ENCODE peak calls at places on chromosomes 16 and 17, in ten cellular contexts. N is NB4; H is heart right ventricle; P is naive thymus-derived CD4-positive, alpha-beta T cell; W is foreskin fibroblast; Y is cardiac fibroblast; I is CD8-positive, alpha-beta memory T cell; C is AG10803; J is mucosa of descending colon; Z is adrenal gland. M is an unnamed sample.

GRCh38 chr17:49514374-49514738 is 19.3 kb downstream of the NGFR start:
- DNase-seq in W (no peak), C (no peak), J (no peak), Z (no peak), I (no peak), H (no peak), P (no peak), Y (peak), N (peak), M (no peak)

GRCh38 chr16:58651965-58652348 is 22.3 kb upstream of the CNOT1 start:
- DNase-seq in N (no peak), C (peak), P (no peak), Z (no peak), I (no peak), J (no peak), W (peak), H (no peak), Y (no peak), M (no peak)

GRCh38 chr16:56341656-56342397 is 83.5 kb downstream of the AMFR start:
- DNase-seq in I (no peak), P (no peak), H (no peak), W (no peak), J (no peak), N (no peak), Z (no peak), Y (no peak), C (no peak), M (no peak)

GRCh38 chr17:8376302-8377067 is at the start of gene KRABD2:
- DNase-seq in W (peak), I (peak), P (peak), Z (peak), C (peak), J (peak), N (peak), Y (peak), H (peak), M (peak)

GRCh38 chr17:69462882-69463281 is 48.4 kb downstream of the MAP2K6 start:
- DNase-seq in C (no peak), Z (no peak), W (no peak), H (no peak), Y (no peak), I (no peak), P (no peak), J (no peak), N (no peak), M (no peak)

GRCh38 chr16:4067262-4068001 is 48.8 kb downstream of the ADCY9 start:
- DNase-seq in H (no peak), J (no peak), P (no peak), C (peak), Z (no peak), W (peak), N (peak), Y (no peak), I (no peak), M (no peak)

GRCh38 chr17:61458491-61459433 is 6.5 kb downstream of the TBX4 start:
- DNase-seq in W (peak), N (no peak), H (no peak), Z (no peak), I (no peak), Y (no peak), P (peak), J (no peak), C (no peak), M (no peak)

GRCh38 chr17:40021471-40021961 is 6.3 kb downstream of the CSF3 start:
- DNase-seq in Y (peak), C (peak), Z (peak), H (no peak), W (peak), N (no peak), I (no peak), P (no peak), J (peak), M (no peak)

GRCh38 chr16:56262148-56262878 is 71.0 kb downstream of the GNAO1 start:
- DNase-seq in H (no peak), P (peak), I (peak), C (no peak), Z (no peak), W (no peak), J (no peak), Y (no peak), N (peak), M (no peak)

GRCh38 chr17:47948706-47949196 is 7.4 kb downstream of the PNPO start:
- DNase-seq in Y (no peak), I (no peak), Z (peak), P (no peak), H (no peak), W (peak), C (no peak), J (peak), N (no peak), M (no peak)

GRCh38 chr16:20175358-20175757 is 101.7 kb upstream of the GPR139 start:
- DNase-seq in Y (no peak), J (no peak), Z (no peak), H (no peak), I (no peak), N (no peak), P (no peak), C (no peak), W (no peak), M (peak)

GRCh38 chr17:42120161-42121065 is 754 bp downstream of the KAT2A start:
- DNase-seq in N (peak), Y (no peak), I (no peak), H (no peak), Z (no peak), P (no peak), J (peak), W (peak), C (no peak), M (no peak)

GRCh38 chr16:57976331-57976796 is 5.4 kb upstream of the CNGB1 start:
- DNase-seq in Y (peak), H (no peak), P (no peak), N (no peak), J (no peak), Z (no peak), I (no peak), C (peak), W (no peak), M (no peak)

GRCh38 chr16:50697881-50698767 is 4.7 kb downstream of the NOD2 start:
- DNase-seq in Z (peak), H (peak), P (peak), W (peak), N (peak), C (peak), J (peak), I (no peak), Y (peak), M (no peak)

GRCh38 chr16:50696126-50696525 is 2.7 kb downstream of the NOD2 start:
- DNase-seq in N (no peak), W (no peak), H (no peak), Y (no peak), J (no peak), P (no peak), Z (no peak), C (no peak), I (no peak), M (no peak)

GRCh38 chr16:50696575-50697420 is 3.4 kb downstream of the NOD2 start:
- DNase-seq in N (peak), Z (peak), J (peak), W (peak), P (no peak), C (peak), H (peak), I (no peak), Y (peak), M (peak)

GRCh38 chr16:50695017-50696000 is 1.9 kb downstream of the NOD2 start:
- DNase-seq in Z (peak), W (no peak), H (no peak), C (no peak), Y (no peak), N (peak), J (no peak), P (no peak), I (no peak), M (no peak)

GRCh38 chr16:50697421-50697715 is 4.0 kb downstream of the NOD2 start:
- DNase-seq in Y (no peak), C (no peak), P (no peak), I (no peak), W (no peak), H (no peak), N (no peak), Z (no peak), J (no peak), M (no peak)
- H3K4me3 ChIP-seq in Y (no peak), C (no peak), P (peak), I (peak), W (peak), H (no peak), N (no peak), Z (no peak), J (no peak), M (peak)

GRCh38 chr16:28563218-28563617 is 9.5 kb downstream of the SGF29 start:
- DNase-seq in C (no peak), P (no peak), Y (no peak), Z (no peak), J (no peak), N (no peak), H (no peak), W (no peak), I (no peak), M (no peak)

GRCh38 chr16:28562199-28562598 is 8.5 kb downstream of the SGF29 start:
- DNase-seq in C (no peak), W (no peak), H (no peak), Z (no peak), I (no peak), J (no peak), Y (no peak), N (no peak), P (no peak), M (no peak)

GRCh38 chr16:28567292-28567691 is 13.6 kb downstream of the SGF29 start:
- DNase-seq in J (no peak), Y (no peak), I (no peak), H (no peak), P (no peak), W (no peak), C (no peak), Z (no peak), N (no peak), M (no peak)

GRCh38 chr16:28556914-28557320 is 3.2 kb downstream of the SGF29 start:
- DNase-seq in P (no peak), N (peak), Z (no peak), J (no peak), W (no peak), I (no peak), Y (no peak), C (no peak), H (no peak), M (no peak)

DNA sequence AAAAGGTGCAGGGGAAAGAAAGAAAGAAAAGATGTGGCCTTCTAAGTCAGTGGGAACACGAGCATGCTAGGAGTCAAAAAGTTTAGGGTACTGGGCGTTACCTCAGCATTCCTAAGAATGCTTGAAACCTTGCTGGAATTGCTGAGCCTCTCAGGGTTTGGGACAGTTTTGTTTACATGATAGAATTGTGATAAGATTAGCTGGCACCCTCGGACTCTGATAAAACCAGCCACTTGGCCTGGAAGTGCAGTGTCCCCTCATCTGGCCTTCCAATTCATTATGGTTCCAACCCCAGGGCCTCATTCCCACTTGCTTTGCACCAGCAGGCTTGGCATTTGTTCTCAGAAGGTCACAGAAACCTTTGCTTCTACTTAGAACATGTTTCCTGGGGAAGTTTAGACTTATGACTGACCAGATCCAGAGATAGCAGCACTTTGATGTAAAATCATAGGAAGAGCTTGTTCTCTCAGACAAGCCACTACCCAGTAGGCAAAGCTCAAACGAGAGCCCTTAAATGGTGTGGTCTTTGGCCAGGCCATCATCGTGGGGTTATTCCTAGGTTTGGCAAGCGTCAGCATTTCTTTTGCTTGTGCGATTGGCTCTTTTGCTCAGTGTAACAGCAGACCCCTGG is 8.0 kb downstream of the SGF29 start:
- DNase-seq in I (no peak), J (no peak), Y (no peak), Z (peak), W (no peak), H (no peak), P (no peak), N (no peak), C (no peak), M (no peak)
- H3K4me3 ChIP-seq in I (no peak), J (no peak), Y (no peak), Z (no peak), W (no peak), H (no peak), P (no peak), N (no peak), C (no peak), M (no peak)

GRCh38 chr16:726188-726437 is 130 bp downstream of the CCDC78 start:
- DNase-seq in J (peak), Z (no peak), W (no peak), C (no peak), P (no peak), N (peak), H (no peak), I (no peak), Y (no peak), M (no peak)

GRCh38 chr16:726438-727290 is at the start of the genes CCDC78 and HAGHL:
- DNase-seq in P (peak), Y (peak), Z (peak), C (peak), N (peak), J (peak), H (peak), W (peak), I (peak), M (no peak)

GRCh38 chr16:725041-725376 is 1.2 kb downstream of the CCDC78 start:
- DNase-seq in H (no peak), Y (no peak), P (no peak), N (no peak), J (no peak), Z (no peak), I (no peak), C (no peak), W (no peak), M (no peak)

GRCh38 chr16:724188-725040 is 1.8 kb downstream of the CCDC78 start:
- DNase-seq in C (no peak), W (no peak), I (no peak), Y (no peak), N (no peak), P (no peak), J (no peak), Z (no peak), H (no peak), M (no peak)

GRCh38 chr16:725463-726187 is 618 bp downstream of the CCDC78 start:
- DNase-seq in J (no peak), Y (no peak), H (no peak), P (no peak), W (no peak), I (no peak), Z (no peak), N (no peak), C (no peak), M (no peak)
- H3K4me3 ChIP-seq in J (no peak), Y (no peak), H (no peak), P (no peak), W (no peak), I (no peak), Z (no peak), N (no peak), C (no peak), M (no peak)

DNA sequence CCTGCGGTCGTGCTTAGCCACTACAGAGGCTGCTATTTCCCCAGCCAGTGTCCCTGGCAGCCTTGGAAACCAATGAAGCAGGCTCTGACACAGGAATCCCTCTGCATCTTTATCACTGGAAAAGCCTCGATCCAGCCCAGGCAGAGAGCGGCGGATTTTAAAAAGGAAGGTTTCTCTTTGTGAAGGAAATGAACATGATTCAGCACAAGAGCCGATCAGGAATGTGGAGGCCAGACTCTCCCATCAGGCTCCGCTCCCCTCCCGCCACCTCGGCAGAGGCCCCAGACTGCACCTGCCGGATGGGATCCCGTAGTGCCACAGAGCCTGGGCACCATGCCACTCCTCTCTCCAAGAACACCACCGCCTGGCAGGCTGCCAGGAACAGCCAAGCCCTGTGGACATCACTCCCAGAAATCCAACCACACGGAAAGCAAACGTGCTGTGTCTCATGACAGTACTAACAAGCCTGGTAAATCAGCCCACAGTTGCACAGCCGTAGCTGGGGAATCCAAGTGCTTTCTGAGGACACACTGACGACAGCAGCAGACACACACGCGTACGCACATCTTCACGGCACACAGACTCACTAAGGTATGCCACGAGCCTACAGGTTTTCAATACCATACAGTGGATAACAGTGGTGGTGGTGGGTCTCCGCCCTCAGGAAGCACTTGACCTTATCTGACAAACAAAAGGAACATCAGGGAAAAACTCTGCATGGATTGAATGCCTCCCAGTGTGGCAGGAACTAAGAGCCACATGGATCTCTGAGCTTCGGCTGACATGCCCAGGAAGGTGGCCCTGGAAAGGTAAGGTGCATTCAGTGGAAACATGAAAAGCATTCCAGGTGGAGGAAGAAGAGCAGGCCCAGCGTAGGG is 5.4 kb downstream of the LRRC75A start:
- DNase-seq in I (no peak), C (peak), Y (peak), P (no peak), W (peak), H (peak), Z (peak), J (peak), N (no peak), M (no peak)
- H3K4me3 ChIP-seq in I (no peak), C (peak), Y (no peak), P (no peak), W (no peak), H (no peak), Z (no peak), J (no peak), N (no peak), M (no peak)

DNA sequence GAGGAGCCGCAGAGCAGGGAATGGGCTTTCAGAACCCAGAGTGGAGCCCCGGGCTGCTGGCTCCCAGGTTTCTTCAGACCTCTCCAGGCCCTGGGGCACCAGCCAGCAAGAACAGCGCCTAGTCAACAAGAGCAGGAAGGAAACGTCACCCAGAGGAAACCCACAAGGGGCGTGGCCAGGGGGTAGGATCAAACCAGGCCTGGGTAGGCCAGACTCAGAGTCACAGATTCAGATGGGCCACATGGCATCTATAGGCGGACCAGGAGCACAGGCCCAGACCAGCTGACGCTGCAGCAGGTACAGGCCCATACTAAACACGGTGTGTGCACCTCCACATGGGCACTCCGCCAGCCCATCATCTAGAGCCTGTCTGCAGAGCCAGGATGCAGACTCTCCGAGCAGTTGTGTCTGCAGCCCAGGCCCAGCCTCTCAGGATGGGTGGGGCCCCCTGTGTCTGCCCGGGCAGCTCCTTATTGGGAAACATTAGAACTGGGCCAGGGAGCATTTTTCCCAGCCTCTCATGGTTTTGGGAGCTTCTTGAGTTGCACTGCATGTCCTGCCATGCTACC is at the start of gene NLRP1:
- DNase-seq in P (peak), I (peak), N (peak), W (peak), H (peak), Y (peak), J (peak), Z (peak), C (peak), M (peak)
- H3K4me3 ChIP-seq in P (peak), I (peak), N (peak), W (peak), H (peak), Y (peak), J (no peak), Z (peak), C (peak), M (peak)

GRCh38 chr16:22427556-22427955 is 53.1 kb upstream of the CDR2 start:
- DNase-seq in H (no peak), Z (no peak), W (no peak), I (no peak), C (no peak), Y (no peak), N (no peak), P (no peak), J (no peak), M (no peak)

GRCh38 chr16:22425847-22426246 is 51.4 kb upstream of the CDR2 start:
- DNase-seq in H (no peak), I (no peak), W (no peak), J (no peak), P (no peak), N (no peak), C (no peak), Z (no peak), Y (no peak), M (no peak)

GRCh38 chr16:22423716-22424115 is 49.3 kb upstream of the CDR2 start:
- DNase-seq in P (no peak), N (no peak), W (no peak), J (no peak), I (no peak), H (no peak), Y (no peak), C (no peak), Z (no peak), M (no peak)

GRCh38 chr16:22425036-22425801 is 50.8 kb upstream of the CDR2 start:
- DNase-seq in I (no peak), Y (no peak), Z (peak), N (no peak), W (peak), J (no peak), C (peak), P (no peak), H (peak), M (no peak)

GRCh38 chr16:22424161-22424937 is 49.9 kb upstream of the CDR2 start:
- DNase-seq in I (no peak), P (no peak), Y (peak), Z (peak), C (peak), N (no peak), H (no peak), J (peak), W (peak), M (no peak)
- H3K4me3 ChIP-seq in I (no peak), P (no peak), Y (no peak), Z (no peak), C (peak), N (no peak), H (no peak), J (no peak), W (peak), M (no peak)

DNA sequence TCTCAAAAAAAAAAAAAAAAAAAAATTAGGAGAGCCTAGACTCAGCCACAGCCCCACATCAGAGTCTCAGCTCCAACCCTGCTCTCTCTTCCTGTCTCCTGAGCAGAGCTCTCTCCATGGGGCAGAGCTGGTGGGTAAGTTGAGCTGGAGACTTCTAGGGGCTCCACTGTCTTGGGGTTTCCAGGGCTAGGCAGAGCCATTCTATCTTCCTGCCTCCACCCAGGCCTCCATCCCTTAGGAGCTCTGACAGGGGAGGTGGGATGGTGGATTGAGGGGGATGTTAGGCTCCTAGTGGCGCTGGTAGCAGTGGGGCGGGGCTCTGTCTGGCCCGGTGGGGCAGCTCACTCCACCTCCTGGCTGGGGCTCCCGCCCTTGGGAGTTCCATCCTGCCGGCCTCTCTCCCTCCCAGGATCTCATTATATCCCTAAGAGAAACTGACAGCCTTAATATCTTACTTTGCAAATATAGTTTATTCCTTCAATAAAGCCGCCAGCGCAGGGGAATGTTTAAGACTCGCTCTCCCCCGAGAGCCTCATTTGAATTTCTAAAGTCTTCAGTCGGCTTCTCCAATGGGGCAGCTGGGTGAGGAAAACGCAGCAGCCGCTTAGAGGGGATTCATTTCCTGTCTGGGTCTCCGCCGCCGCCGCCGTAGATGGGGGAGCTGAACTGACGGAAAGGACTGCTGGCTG is 19.2 kb upstream of the C1QL1 start:
- DNase-seq in P (no peak), J (no peak), C (no peak), Y (no peak), N (no peak), Z (no peak), H (no peak), I (no peak), W (no peak), M (no peak)
- H3K4me3 ChIP-seq in P (no peak), J (no peak), C (no peak), Y (no peak), N (no peak), Z (no peak), H (no peak), I (no peak), W (no peak), M (no peak)